ENCODE peak calls at places on chromosomes 3 and 15, in eight cellular contexts. M, N, H, B, R, Y, U and P are unnamed samples. For H3K4me1 and H3K36me3, the result is how much of the 10 kb centered on the place peaks cover.

GRCh38 chr15:80473574-80474223 is 69.5 kb downstream of the ARNT2 start:
- DNase-seq in M (no peak), N (no peak), H (no peak), B (no peak), R (peak), Y (no peak), U (no peak), P (no peak)

GRCh38 chr3:132543016-132543739 is 53.9 kb upstream of the ACKR4 start:
- DNase-seq in M (no peak), N (no peak), H (no peak), B (no peak), R (no peak), Y (peak), U (no peak), P (no peak)

GRCh38 chr3:48848816-48849515 is 1.3 kb upstream of the PRKAR2A start:
- DNase-seq in M (no peak), N (no peak), H (no peak), B (no peak), R (no peak), Y (no peak), U (no peak), P (no peak)

GRCh38 chr15:69578792-69579587 is 126.4 kb downstream of the RPLP1 start:
- DNase-seq in M (no peak), N (no peak), H (peak), B (peak), R (no peak), Y (no peak), U (peak), P (peak)

GRCh38 chr15:45146405-45146804 is 16.6 kb downstream of the DUOX1 start:
- DNase-seq in M (no peak), N (no peak), H (peak), B (no peak), R (no peak), Y (no peak), U (no peak), P (no peak)

GRCh38 chr3:54733079-54733478 is 194.8 kb downstream of the LRTM1 start:
- DNase-seq in M (no peak), N (peak), H (no peak), B (no peak), R (no peak), Y (no peak), U (no peak), P (no peak)

GRCh38 chr15:75723847-75724660 is 11.4 kb upstream of the CSPG4 start:
- DNase-seq in M (peak), N (peak), H (peak), B (peak), R (peak), Y (no peak), U (peak), P (peak)

GRCh38 chr3:197372076-197372661 is 73.8 kb upstream of the DLG1 start:
- DNase-seq in M (peak), N (no peak), H (peak), B (peak), R (peak), Y (no peak), U (peak), P (peak)

GRCh38 chr3:71825551-71826283 is 40.8 kb upstream of the PROK2 start:
- DNase-seq in M (no peak), N (peak), H (no peak), B (no peak), R (no peak), Y (no peak), U (no peak), P (no peak)

GRCh38 chr3:97711664-97712063 is 52.9 kb upstream of the ARL6 start:
- DNase-seq in M (no peak), N (no peak), H (no peak), B (no peak), R (no peak), Y (no peak), U (no peak), P (no peak)

GRCh38 chr3:178350763-178351162 is 185.5 kb upstream of the KCNMB2 start:
- DNase-seq in M (no peak), N (no peak), H (no peak), B (no peak), R (no peak), Y (no peak), U (no peak), P (no peak)

GRCh38 chr3:52053307-52054304 is 2.8 kb downstream of the DUSP7 start:
- DNase-seq in M (no peak), N (no peak), H (peak), B (no peak), R (no peak), Y (no peak), U (peak), P (no peak)

GRCh38 chr3:11096266-11097135 is 57.8 kb upstream of the HRH1 start:
- DNase-seq in M (peak), N (no peak), H (peak), B (peak), R (peak), Y (peak), U (no peak), P (peak)

GRCh38 chr3:38118421-38119247 is 18.3 kb downstream of the ACAA1 start:
- DNase-seq in M (peak), N (no peak), H (no peak), B (no peak), R (no peak), Y (no peak), U (no peak), P (no peak)

GRCh38 chr3:33717866-33718594 is at the start of gene CLASP2:
- DNase-seq in M (peak), N (peak), H (peak), B (peak), R (peak), Y (peak), U (peak), P (peak)

DNA sequence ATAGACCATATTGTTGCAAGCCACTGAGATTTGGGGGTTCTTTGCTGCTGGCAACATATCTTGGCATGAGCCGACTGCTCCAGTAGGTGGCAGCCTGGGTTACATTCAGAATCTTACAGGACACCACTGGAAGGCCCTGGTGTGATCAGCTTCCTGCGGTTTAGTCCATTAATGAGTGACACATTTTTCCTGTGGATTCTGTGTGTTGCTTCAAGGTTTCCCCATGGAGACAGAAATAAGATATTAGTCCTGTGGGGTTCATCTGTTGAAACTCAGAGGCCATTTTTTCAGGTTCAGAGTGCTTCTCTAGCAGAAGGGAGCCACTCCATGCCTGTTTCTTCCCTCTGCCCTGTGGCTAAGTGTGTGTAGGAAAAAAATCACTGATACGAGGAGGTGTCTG is 116.2 kb downstream of the MFSD1 start:
- DNase-seq in M (no peak), N (peak), H (peak), B (peak), R (peak), Y (peak), U (no peak), P (peak)
- TF ChIP-seq POLR2AphosphoS5 in M (no peak), N (no peak), H (no peak), B (no peak), R (no peak), Y (no peak), U (no peak), P (no peak)

DNA sequence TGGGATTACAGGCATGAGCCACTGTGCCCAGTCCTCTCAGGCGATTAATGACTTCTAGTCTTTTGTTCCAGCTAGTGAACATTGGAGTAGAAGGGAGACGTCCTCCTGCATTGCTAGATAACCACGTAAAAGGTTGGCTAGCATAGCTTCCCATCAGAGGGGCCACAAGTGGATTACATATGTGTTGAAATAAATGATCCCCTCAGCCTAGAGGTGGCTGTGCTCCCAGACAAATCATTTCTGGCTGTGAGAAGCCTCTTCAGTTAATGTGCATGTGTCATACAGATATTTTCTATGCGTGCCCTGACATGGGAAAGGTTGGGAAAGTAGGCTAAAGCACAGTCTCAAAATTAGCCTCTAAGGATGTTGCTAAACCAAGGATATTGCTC is 17.7 kb downstream of the USP3 start:
- DNase-seq in M (no peak), N (no peak), H (no peak), B (no peak), R (no peak), Y (no peak), U (no peak), P (no peak)
- H3K4me1 ChIP-seq in M (half or more), N (half or more), H (half or more), B (under half), R (under half), Y (under half), U (under half), P (under half)

GRCh38 chr15:78290222-78290621 is 9.2 kb downstream of the SKIC8 start:
- DNase-seq in M (no peak), N (no peak), H (no peak), B (no peak), R (no peak), Y (no peak), U (no peak), P (no peak)
- H3K36me3 ChIP-seq in M (half or more), N (under half), H (half or more), B (under half), R (under half), Y (under half), U (under half), P (under half)

GRCh38 chr3:50599716-50600118 is 11.9 kb downstream of the CISH start:
- DNase-seq in M (no peak), N (no peak), H (no peak), B (no peak), R (no peak), Y (no peak), U (no peak), P (no peak)

GRCh38 chr3:50599115-50599715 is 12.4 kb downstream of the CISH start:
- DNase-seq in M (no peak), N (no peak), H (no peak), B (no peak), R (no peak), Y (no peak), U (no peak), P (no peak)

GRCh38 chr3:50602675-50603191 is 8.8 kb downstream of the CISH start:
- DNase-seq in M (no peak), N (no peak), H (no peak), B (peak), R (no peak), Y (no peak), U (peak), P (no peak)

GRCh38 chr3:50600141-50600753 is 11.3 kb downstream of the CISH start:
- DNase-seq in M (no peak), N (no peak), H (no peak), B (no peak), R (no peak), Y (no peak), U (no peak), P (no peak)

GRCh38 chr3:50600841-50601591 is 10.6 kb downstream of the CISH start:
- DNase-seq in M (peak), N (peak), H (peak), B (peak), R (peak), Y (peak), U (peak), P (peak)
- TF ChIP-seq POLR2AphosphoS5 in M (peak), N (peak), H (peak), B (peak), R (no peak), Y (peak), U (peak), P (peak)

GRCh38 chr15:99507732-99508571 is 57.8 kb upstream of the MEF2A start:
- DNase-seq in M (peak), N (no peak), H (no peak), B (no peak), R (no peak), Y (no peak), U (peak), P (no peak)
- H3K4me1 ChIP-seq in M (under half), N (half or more), H (half or more), B (under half), R (under half), Y (under half), U (under half), P (under half)

DNA sequence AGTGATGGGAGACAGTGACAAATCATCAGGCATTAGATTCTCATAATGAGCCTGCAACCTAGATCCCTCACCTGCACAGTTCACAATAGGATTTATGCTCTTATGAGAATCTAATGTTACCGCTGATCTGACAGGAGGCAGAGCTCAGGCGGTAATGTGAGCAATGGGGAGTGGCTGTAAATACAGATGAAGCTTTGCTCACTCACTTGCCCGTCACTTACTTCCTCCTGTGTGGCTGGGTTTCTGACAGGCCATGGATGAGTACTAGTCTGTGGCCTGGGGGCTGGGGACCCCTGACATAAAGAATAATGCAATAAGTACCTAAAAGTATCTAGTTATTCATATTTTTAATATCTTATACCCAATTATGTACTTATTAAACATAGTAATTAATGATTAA is 15.6 kb downstream of the IQCB1 start:
- DNase-seq in M (no peak), N (no peak), H (no peak), B (no peak), R (no peak), Y (no peak), U (no peak), P (no peak)
- H3K36me3 ChIP-seq in M (half or more), N (under half), H (under half), B (under half), R (under half), Y (under half), U (under half), P (under half)

DNA sequence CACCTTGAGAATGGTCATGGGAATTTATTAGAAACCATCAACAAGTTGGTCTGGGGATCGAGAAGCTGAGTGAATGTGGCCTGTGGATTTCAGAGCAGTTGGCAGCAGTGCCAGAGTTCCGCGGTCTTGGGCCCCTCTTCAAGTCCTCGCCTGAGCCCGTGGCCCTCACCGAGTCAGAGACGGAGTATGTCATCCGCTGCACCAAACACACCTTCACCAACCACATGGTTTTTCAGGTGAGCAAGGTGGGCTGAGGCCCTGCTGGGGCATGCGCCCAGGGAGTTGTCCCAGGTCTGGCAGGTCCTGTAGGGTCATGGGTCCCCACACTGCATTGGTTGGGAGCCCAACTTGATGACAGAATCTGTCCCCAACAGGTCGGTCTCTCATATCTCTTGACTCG is 7.0 kb upstream of the HMCES start:
- DNase-seq in M (no peak), N (no peak), H (no peak), B (no peak), R (no peak), Y (no peak), U (no peak), P (no peak)
- TF ChIP-seq POLR2AphosphoS5 in M (no peak), N (no peak), H (no peak), B (no peak), R (no peak), Y (no peak), U (no peak), P (no peak)